ENCODE peak calls at places on chromosome X, in four cellular contexts. R is HCT116, K is K562, T is HepG2. L is an unnamed sample.

GRCh38 chrX:150269613-150270254 is 93.4 kb upstream of the MAMLD1 start:
- DNase-seq in R (no peak), K (no peak), T (peak), L (no peak)

GRCh38 chrX:52509916-52510315 is 6.9 kb downstream of the XAGE1B start:
- DNase-seq in R (no peak), K (no peak), T (no peak), L (no peak)

GRCh38 chrX:130055103-130055502 is 55.2 kb downstream of the ELF4 start:
- DNase-seq in R (no peak), K (no peak), T (no peak), L (no peak)

GRCh38 chrX:11557120-11557519 is 108.6 kb downstream of the ARHGAP6 start:
- DNase-seq in R (no peak), K (no peak), T (no peak), L (no peak)

GRCh38 chrX:2584659-2585470 is 84.1 kb upstream of the DHRSX start:
- DNase-seq in R (no peak), K (no peak), T (no peak), L (no peak)

GRCh38 chrX:57286507-57287251 is at the start of gene FAAH2:
- DNase-seq in R (peak), K (peak), T (peak), L (no peak)

GRCh38 chrX:19683817-19684216 is 168.5 kb upstream of the MAP3K15 start:
- DNase-seq in R (no peak), K (no peak), T (no peak), L (no peak)

GRCh38 chrX:119606508-119607389 is 525 bp upstream of the NKRF start:
- DNase-seq in R (peak), K (no peak), T (no peak), L (peak)

GRCh38 chrX:93242897-93243296 is 430.5 kb downstream of the NAP1L3 start:
- DNase-seq in R (no peak), K (no peak), T (no peak), L (no peak)

GRCh38 chrX:2479420-2479780 is 21.4 kb downstream of the DHRSX start:
- DNase-seq in R (peak), K (no peak), T (no peak), L (no peak)

GRCh38 chrX:132468454-132468853 is 20.4 kb downstream of the MBNL3 start:
- DNase-seq in R (no peak), K (no peak), T (no peak), L (no peak)

GRCh38 chrX:69501433-69501832 is 2.7 kb upstream of the NALF2 start:
- DNase-seq in R (peak), K (peak), T (peak), L (no peak)

GRCh38 chrX:75655627-75656026 is 129.4 kb downstream of the MAGEE2 start:
- DNase-seq in R (no peak), K (no peak), T (no peak), L (no peak)

GRCh38 chrX:119655125-119655524 is 37.8 kb downstream of the SEPTIN6 start:
- DNase-seq in R (no peak), K (peak), T (no peak), L (no peak)

GRCh38 chrX:74613350-74614192 is 853 bp downstream of the RLIM start:
- DNase-seq in R (no peak), K (peak), T (peak), L (no peak)

GRCh38 chrX:138908577-138908976 is 197.1 kb upstream of the FGF13 start:
- DNase-seq in R (no peak), K (no peak), T (no peak), L (no peak)

GRCh38 chrX:87528487-87528886 is 10.9 kb downstream of the KLHL4 start:
- DNase-seq in R (no peak), K (no peak), T (no peak), L (no peak)

GRCh38 chrX:131836161-131836560 is 186.9 kb upstream of the STK26 start:
- DNase-seq in R (no peak), K (no peak), T (no peak), L (no peak)

GRCh38 chrX:68440940-68441339 is 7.6 kb upstream of the OPHN1 start:
- DNase-seq in R (no peak), K (peak), T (peak), L (no peak)

GRCh38 chrX:149572743-149573142 is 14.5 kb downstream of the MAGEA9B start:
- DNase-seq in R (no peak), K (peak), T (no peak), L (no peak)

DNA sequence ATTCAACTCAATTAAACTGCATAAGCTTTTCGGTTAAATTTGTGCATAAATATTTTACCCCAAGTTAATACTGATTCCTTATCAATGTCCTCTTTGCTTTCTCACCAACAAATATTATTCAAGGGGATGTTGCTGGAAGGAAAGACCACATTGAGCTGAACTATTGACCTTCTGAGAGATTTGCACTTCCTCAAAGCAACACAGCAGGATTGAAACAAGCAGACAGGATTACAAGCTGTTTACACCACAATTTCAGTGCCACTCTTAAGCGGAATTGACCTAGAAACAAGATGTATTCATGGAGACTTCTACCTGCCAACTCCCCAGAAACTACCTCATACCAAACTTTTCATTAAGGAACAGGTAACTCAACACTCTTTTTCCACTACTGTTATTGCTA is 96.5 kb upstream of the DUSP21 start:
- DNase-seq in R (no peak), K (no peak), T (no peak), L (no peak)
- TF ChIP-seq TCF7L2 in R (no peak), K (no peak), T (no peak), L (no peak)

DNA sequence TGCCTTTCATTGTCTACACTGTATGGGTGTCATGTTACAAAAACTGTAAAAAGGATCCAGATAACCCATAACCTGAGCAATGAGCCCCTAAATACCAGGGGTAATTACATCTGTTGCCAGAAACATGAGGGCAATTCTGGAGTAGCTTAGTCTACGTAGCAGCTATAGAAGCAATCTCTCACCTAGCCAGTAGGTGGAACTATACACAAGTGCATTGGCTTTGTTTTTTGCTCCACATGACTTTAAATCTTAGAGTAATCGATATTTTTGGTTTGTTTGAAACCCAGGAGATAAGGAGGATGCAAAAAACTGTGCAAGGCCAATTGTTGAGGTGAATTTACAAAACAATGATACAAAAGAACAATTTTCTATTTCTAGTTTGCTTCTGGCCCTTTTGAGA is 57.5 kb downstream of the GPR82 start:
- DNase-seq in R (peak), K (peak), T (peak), L (peak)
- TF ChIP-seq TCF7L2 in R (no peak), K (no peak), T (no peak), L (no peak)

DNA sequence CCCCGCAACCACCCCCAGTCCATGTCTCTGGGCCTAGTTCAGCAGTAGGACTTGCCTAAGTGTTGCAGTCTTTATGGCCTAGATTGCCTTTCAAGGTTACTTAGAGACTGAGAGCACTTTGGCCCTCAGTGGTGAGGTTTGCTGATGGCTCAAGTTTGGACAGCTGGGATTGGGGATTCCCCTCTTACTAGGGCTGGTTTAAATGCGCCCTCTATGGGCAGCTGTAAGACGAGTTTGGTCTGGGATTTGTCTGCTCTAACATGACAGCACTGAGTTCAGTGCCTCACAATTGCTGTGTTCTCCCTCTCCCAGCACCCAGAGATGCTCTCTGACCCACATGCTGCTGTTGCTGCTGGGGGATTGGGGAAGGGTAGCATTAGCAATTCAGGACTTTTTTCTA is 23.1 kb downstream of the DACH2 start:
- DNase-seq in R (no peak), K (no peak), T (peak), L (peak)
- TF ChIP-seq TCF7L2 in R (no peak), K (no peak), T (no peak), L (no peak)

DNA sequence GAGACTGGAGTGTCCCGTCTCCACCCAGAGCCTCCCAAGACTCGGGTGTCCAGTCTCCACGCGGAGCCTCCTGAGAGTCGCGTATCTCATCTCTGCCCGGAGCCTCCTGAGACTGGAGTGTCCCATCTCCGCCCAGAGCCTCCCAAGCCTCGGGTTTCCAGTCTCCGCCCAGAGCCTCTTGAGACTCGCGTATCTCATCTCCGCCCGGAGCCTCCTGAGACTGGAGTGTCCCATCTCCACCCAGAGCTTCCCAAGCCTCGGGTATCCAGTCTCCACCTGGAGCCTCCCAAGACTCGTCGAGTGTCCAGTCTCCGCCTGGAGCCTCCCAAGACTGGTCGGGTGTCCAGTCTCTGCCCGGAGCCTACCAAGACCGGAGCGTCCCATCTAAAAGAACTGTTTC is 2.3 kb downstream of the FAM47C start:
- DNase-seq in R (no peak), K (no peak), T (no peak), L (no peak)
- TF ChIP-seq TCF7L2 in R (no peak), K (no peak), T (no peak), L (no peak)

DNA sequence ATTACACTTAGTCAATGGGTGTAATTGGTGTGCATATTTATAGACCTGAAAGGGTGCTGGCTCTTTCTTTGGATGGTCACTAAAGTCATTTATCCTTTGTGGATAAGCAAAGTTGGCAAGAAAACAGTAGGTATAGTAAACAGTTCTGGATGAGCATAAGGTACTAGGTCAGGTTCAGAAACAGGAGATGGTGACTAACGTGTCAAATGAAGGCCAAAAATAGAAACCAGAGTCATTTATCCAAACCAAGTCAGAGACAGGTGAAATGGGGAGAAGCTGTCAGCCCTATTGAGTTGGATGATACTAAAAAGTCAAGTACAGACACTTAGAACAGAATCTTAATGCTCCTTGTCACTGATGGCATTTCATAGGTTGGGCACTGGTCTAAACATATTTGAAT is 313.1 kb downstream of the KLHL13 start:
- DNase-seq in R (no peak), K (no peak), T (no peak), L (no peak)
- TF ChIP-seq TCF7L2 in R (no peak), K (no peak), T (no peak), L (no peak)

GRCh38 chrX:18401848-18402213 is 23.6 kb upstream of the CDKL5 start:
- DNase-seq in R (no peak), K (no peak), T (no peak), L (no peak)
- TF ChIP-seq TCF7L2 in R (no peak), K (no peak), T (peak), L (no peak)

GRCh38 chrX:9906919-9907318 is 60.2 kb upstream of the CLDN34 start:
- DNase-seq in R (no peak), K (no peak), T (no peak), L (no peak)
- TF ChIP-seq TCF7L2 in R (no peak), K (no peak), T (no peak), L (no peak)

DNA sequence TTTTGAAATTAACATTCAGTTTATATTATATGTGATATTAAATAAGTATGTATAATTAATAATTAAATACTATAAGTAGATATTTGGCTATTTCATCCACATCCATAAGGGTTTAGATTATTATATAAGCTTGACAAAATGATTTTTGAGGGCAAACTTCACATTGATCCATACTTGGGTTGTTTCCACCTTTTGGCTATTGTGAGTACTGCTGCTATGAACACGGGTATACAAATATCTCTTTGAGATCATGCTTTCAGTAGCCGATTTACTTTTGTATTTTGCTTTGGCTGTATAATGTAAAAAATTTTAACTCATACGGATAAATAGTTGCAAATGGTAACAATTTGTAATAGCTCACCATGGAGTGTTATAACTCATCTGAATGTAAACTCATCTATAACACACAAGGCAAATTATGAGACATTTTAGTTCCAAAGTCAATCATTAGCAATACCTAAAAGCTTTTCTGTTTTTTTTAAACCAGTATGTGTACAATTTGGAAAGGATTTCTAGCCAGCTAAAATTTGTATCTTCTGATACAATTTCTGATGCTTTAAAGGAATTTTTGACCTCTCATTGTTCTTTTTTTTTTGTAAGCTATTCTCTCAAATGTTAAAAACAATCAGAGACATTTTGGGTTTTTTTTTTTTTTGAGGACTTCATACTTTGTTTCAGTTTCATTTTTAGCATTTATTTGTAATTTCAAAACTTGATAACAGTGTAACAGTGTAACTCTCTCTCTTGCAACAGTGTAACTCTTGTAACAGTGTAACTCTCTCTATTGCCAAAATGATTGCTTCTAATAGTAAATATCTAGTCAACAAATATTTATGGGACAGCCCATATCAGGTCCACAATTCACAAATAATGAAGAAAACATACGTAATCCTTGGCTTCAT is 51.8 kb upstream of the ARX start:
- DNase-seq in R (no peak), K (no peak), T (no peak), L (no peak)
- TF ChIP-seq TCF7L2 in R (no peak), K (no peak), T (no peak), L (no peak)

GRCh38 chrX:153722704-153723350 is 1.4 kb downstream of the BCAP31 start:
- DNase-seq in R (no peak), K (no peak), T (no peak), L (no peak)

GRCh38 chrX:153725039-153725831 is 579 bp downstream of the ABCD1 start:
- DNase-seq in R (no peak), K (no peak), T (no peak), L (no peak)

GRCh38 chrX:153725832-153726285 is 1.2 kb downstream of the ABCD1 start:
- DNase-seq in R (no peak), K (no peak), T (no peak), L (no peak)

GRCh38 chrX:153724252-153725038 is at the start of the genes ABCD1 and BCAP31:
- DNase-seq in R (peak), K (peak), T (peak), L (no peak)

GRCh38 chrX:153723351-153724251 is 586 bp downstream of the BCAP31 start:
- DNase-seq in R (no peak), K (peak), T (peak), L (no peak)
- TF ChIP-seq TCF7L2 in R (no peak), K (no peak), T (no peak), L (no peak)

DNA sequence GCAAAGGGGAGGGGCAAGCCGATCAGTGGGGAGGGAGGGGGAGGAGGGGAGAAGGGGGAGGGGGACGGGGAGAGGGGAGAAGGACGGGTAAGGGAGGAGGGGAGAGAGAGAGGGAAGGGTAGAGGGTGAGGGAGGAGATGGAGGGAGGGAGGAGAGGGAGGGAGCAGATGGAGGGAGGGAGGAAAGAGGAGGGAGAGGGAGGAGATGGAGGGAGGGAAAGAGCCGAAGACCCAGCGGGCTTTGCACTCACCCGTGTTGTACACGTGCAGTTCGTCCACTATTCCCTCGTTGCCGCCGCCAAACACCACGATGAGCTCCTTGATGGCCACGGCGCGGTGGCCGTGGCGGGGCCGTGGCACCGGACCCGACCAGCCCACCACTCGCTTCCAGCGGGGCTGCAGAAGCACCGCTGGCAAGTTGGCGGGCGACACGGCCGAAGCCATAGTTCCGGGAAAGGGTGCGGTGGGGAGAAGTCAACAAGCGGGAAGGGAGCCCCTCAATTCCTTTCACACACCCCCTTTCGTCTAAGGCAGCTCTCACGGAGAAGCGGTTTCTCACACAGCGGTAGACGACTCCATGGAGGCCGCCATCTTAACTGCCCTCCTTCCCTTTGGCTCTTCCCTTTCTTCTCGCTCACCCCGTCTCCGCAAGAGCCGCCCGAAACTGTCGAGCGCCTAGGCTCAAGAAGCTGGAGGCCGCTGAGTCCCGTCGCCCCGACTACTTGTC is 1.1 kb downstream of the HCFC1 start:
- DNase-seq in R (no peak), K (peak), T (peak), L (no peak)
- TF ChIP-seq TCF7L2 in R (no peak), K (peak), T (no peak), L (peak)

L was measured in Panc1.